ENCODE peak calls at places on chromosomes 5 and 9, in four cellular contexts. One of them, this sample, is unnamed.

GRCh38 chr5:164119806-164120440 is 614.5 kb downstream of the MAT2B start:
- DNase-seq in SHP77: peak
- DNase-seq in naive B cell: no peak
- DNase-seq in neural crest cell: no peak
- DNase-seq in this sample: peak

GRCh38 chr9:136807281-136808074 is at the start of gene RABL6:
- DNase-seq in SHP77: peak
- DNase-seq in naive B cell: peak
- DNase-seq in neural crest cell: peak
- DNase-seq in this sample: no peak

GRCh38 chr9:69822091-69822750 is 1.6 kb downstream of the CFAP95 start:
- DNase-seq in SHP77: no peak
- DNase-seq in naive B cell: no peak
- DNase-seq in neural crest cell: no peak
- DNase-seq in this sample: no peak

GRCh38 chr5:92944903-92945629 is 636.0 kb downstream of the NR2F1-AS1 start:
- DNase-seq in SHP77: no peak
- DNase-seq in naive B cell: no peak
- DNase-seq in neural crest cell: no peak
- DNase-seq in this sample: no peak

GRCh38 chr5:4643960-4644359 is 496.2 kb upstream of the ADAMTS16 start:
- DNase-seq in SHP77: no peak
- DNase-seq in naive B cell: no peak
- DNase-seq in neural crest cell: no peak
- DNase-seq in this sample: no peak

GRCh38 chr9:94800424-94801117 is 74.1 kb downstream of the AOPEP start:
- DNase-seq in SHP77: no peak
- DNase-seq in naive B cell: no peak
- DNase-seq in neural crest cell: no peak
- DNase-seq in this sample: no peak

GRCh38 chr5:128684951-128685350 is 146.9 kb upstream of the FBN2 start:
- DNase-seq in SHP77: no peak
- DNase-seq in naive B cell: no peak
- DNase-seq in neural crest cell: no peak
- DNase-seq in this sample: no peak

GRCh38 chr5:152405145-152405544 is at the start of gene NMUR2:
- DNase-seq in SHP77: peak
- DNase-seq in naive B cell: no peak
- DNase-seq in neural crest cell: peak
- DNase-seq in this sample: no peak

GRCh38 chr9:77218612-77219011 is 41.3 kb downstream of the VPS13A start:
- DNase-seq in SHP77: no peak
- DNase-seq in naive B cell: no peak
- DNase-seq in neural crest cell: no peak
- DNase-seq in this sample: no peak

GRCh38 chr9:136095495-136096058 is 488 bp upstream of the NACC2 start:
- DNase-seq in SHP77: no peak
- DNase-seq in naive B cell: no peak
- DNase-seq in neural crest cell: no peak
- DNase-seq in this sample: no peak

GRCh38 chr9:101354143-101354764 is 30.6 kb downstream of the BAAT start:
- DNase-seq in SHP77: no peak
- DNase-seq in naive B cell: no peak
- DNase-seq in neural crest cell: no peak
- DNase-seq in this sample: no peak

GRCh38 chr9:134562146-134562753 is 79.4 kb upstream of the COL5A1 start:
- DNase-seq in SHP77: no peak
- DNase-seq in naive B cell: no peak
- DNase-seq in neural crest cell: no peak
- DNase-seq in this sample: no peak

GRCh38 chr5:122180863-122181519 is 51.6 kb downstream of the ZNF474 start:
- DNase-seq in SHP77: no peak
- DNase-seq in naive B cell: no peak
- DNase-seq in neural crest cell: no peak
- DNase-seq in this sample: no peak

GRCh38 chr5:80255425-80255751 is 460 bp downstream of the SERINC5 start:
- DNase-seq in SHP77: peak
- DNase-seq in naive B cell: no peak
- DNase-seq in neural crest cell: peak
- DNase-seq in this sample: no peak

GRCh38 chr5:80958611-80959010 is 1.6 kb upstream of the RASGRF2 start:
- DNase-seq in SHP77: no peak
- DNase-seq in naive B cell: no peak
- DNase-seq in neural crest cell: no peak
- DNase-seq in this sample: no peak

GRCh38 chr9:75601280-75601679 is 289.2 kb upstream of the PCSK5 start:
- DNase-seq in SHP77: no peak
- DNase-seq in naive B cell: no peak
- DNase-seq in neural crest cell: no peak
- DNase-seq in this sample: no peak

GRCh38 chr5:95959964-95960801 is 1.5 kb downstream of the ELL2 start:
- DNase-seq in SHP77: no peak
- DNase-seq in naive B cell: no peak
- DNase-seq in neural crest cell: no peak
- DNase-seq in this sample: no peak

GRCh38 chr5:143124593-143124992 is 278.9 kb downstream of the NR3C1 start:
- DNase-seq in SHP77: no peak
- DNase-seq in naive B cell: no peak
- DNase-seq in neural crest cell: no peak
- DNase-seq in this sample: no peak

GRCh38 chr5:176540476-176540899 is 3.3 kb upstream of the RNF44 start:
- DNase-seq in SHP77: no peak
- DNase-seq in naive B cell: no peak
- DNase-seq in neural crest cell: no peak
- DNase-seq in this sample: no peak

GRCh38 chr5:148740966-148741742 is 85.3 kb upstream of the ADRB2 start:
- DNase-seq in SHP77: peak
- DNase-seq in naive B cell: peak
- DNase-seq in neural crest cell: no peak
- DNase-seq in this sample: peak

GRCh38 chr5:55151923-55152842 is 7.8 kb upstream of the GPX8 start:
- DNase-seq in SHP77: no peak
- DNase-seq in naive B cell: no peak
- DNase-seq in neural crest cell: no peak
- DNase-seq in this sample: no peak

GRCh38 chr9:69181908-69182353 is 7.9 kb downstream of the TJP2 start:
- DNase-seq in SHP77: no peak
- DNase-seq in naive B cell: no peak
- DNase-seq in neural crest cell: no peak
- DNase-seq in this sample: no peak

GRCh38 chr9:125214186-125214585 is 13.8 kb downstream of the RABEPK start:
- DNase-seq in SHP77: no peak
- DNase-seq in naive B cell: no peak
- DNase-seq in neural crest cell: no peak
- DNase-seq in this sample: no peak

GRCh38 chr5:141875795-141876627 is 2.2 kb downstream of the PCDH1 start:
- DNase-seq in SHP77: no peak
- DNase-seq in naive B cell: no peak
- DNase-seq in neural crest cell: no peak
- DNase-seq in this sample: no peak